ENCODE peak calls at places on chromosomes 16 and 17, in eight cellular contexts. X, M, W, D, R, E, F and J are unnamed samples.

GRCh38 chr17:67891481-67892119 is 66.3 kb downstream of the BPTF start:
- DNase-seq in F (no peak), D (peak; percentile 37), W (peak; percentile 19), E (no peak), X (no peak), R (no peak), M (no peak), J (no peak)

GRCh38 chr16:57708168-57708567 is 13.6 kb downstream of the DRC7 start:
- DNase-seq in F (no peak), W (no peak), X (no peak), R (no peak), D (no peak), M (no peak), E (no peak), J (no peak)

GRCh38 chr17:55152236-55152635 is 112.5 kb upstream of the HLF start:
- DNase-seq in W (no peak), M (no peak), F (no peak), R (no peak), E (no peak), D (no peak), X (no peak), J (no peak)

GRCh38 chr17:38613981-38614779 is 8.4 kb upstream of the SRCIN1 start:
- DNase-seq in D (no peak), E (no peak), R (no peak), W (no peak), X (no peak), F (no peak), M (no peak), J (no peak)

GRCh38 chr16:11462861-11463260 is 117.6 kb downstream of the RMI2 start:
- DNase-seq in R (no peak), X (no peak), D (no peak), E (no peak), M (no peak), F (no peak), W (no peak), J (no peak)

GRCh38 chr17:78362671-78363070 is 2.8 kb upstream of the SOCS3 start:
- DNase-seq in W (no peak), M (no peak), D (no peak), E (no peak), F (no peak), R (no peak), X (no peak), J (no peak)

GRCh38 chr16:68732741-68733399 is 4.2 kb upstream of the CDH1 start:
- DNase-seq in R (no peak), M (no peak), X (no peak), E (no peak), D (no peak), W (no peak), F (no peak), J (no peak)

GRCh38 chr17:43943769-43944418 is 1.6 kb upstream of the PPY start:
- DNase-seq in E (peak; percentile 92), M (peak; percentile 62), W (peak; percentile 40), D (peak; percentile 33), F (peak; percentile 57), X (peak; percentile 44), R (peak; percentile 79), J (peak; percentile 80)

GRCh38 chr17:80053102-80053501 is 16.7 kb downstream of the CCDC40 start:
- DNase-seq in X (no peak), F (no peak), D (no peak), E (no peak), M (no peak), W (no peak), R (no peak), J (peak; percentile 38)

GRCh38 chr17:49815761-49816281 is 27.3 kb downstream of the KAT7 start:
- DNase-seq in M (no peak), D (no peak), W (no peak), F (no peak), X (no peak), E (no peak), R (no peak), J (no peak)

GRCh38 chr17:39012725-39013124 is 45.5 kb upstream of the FBXO47 start:
- DNase-seq in W (no peak), E (no peak), M (no peak), F (no peak), D (no peak), R (no peak), X (no peak), J (no peak)

GRCh38 chr16:67246945-67247697 is at the start of gene FHOD1:
- DNase-seq in M (peak; percentile 94), D (peak; percentile 79), X (peak; percentile 86), F (peak; percentile 89), W (peak; percentile 86), R (peak; percentile 77), E (peak; percentile 100), J (peak; percentile 98)